ENCODE peak calls at places on chromosomes 5 and 9, in four cellular contexts. Z is HepG2, H is K562, J is H1. A is an unnamed sample.

GRCh38 chr5:143739741-143740140 is 72.2 kb upstream of the HMHB1 start:
- DNase-seq in J (no peak), H (no peak), Z (no peak), A (no peak)

GRCh38 chr5:140251527-140251973 is 51.4 kb downstream of the PFDN1 start:
- DNase-seq in Z (no peak), J (no peak), H (no peak), A (peak)

GRCh38 chr5:92941806-92942205 is 639.2 kb downstream of the NR2F1-AS1 start:
- DNase-seq in J (no peak), Z (no peak), H (no peak), A (no peak)

GRCh38 chr9:89379508-89380115 is 61.3 kb downstream of the SECISBP2 start:
- DNase-seq in H (no peak), Z (no peak), J (no peak), A (no peak)

GRCh38 chr9:36207546-36208012 is 16.9 kb downstream of the CLTA start:
- DNase-seq in J (no peak), H (no peak), Z (peak), A (no peak)

GRCh38 chr5:173669483-173669882 is 53.0 kb upstream of the BOD1 start:
- DNase-seq in H (no peak), J (no peak), Z (no peak), A (no peak)

GRCh38 chr9:12775963-12776774 is 1.3 kb downstream of the LURAP1L start:
- DNase-seq in H (peak), Z (peak), J (peak), A (peak)

GRCh38 chr5:38446029-38446522 is 110.4 kb downstream of the LIFR start:
- DNase-seq in J (no peak), Z (no peak), H (no peak), A (no peak)

GRCh38 chr5:132064738-132065331 is 4.4 kb downstream of the IL3 start:
- DNase-seq in Z (peak), H (peak), J (peak), A (peak)

GRCh38 chr5:155408465-155408864 is 394.9 kb downstream of the KIF4B start:
- DNase-seq in J (no peak), H (no peak), Z (no peak), A (no peak)

GRCh38 chr9:37325778-37326177 is 96.7 kb upstream of the GRHPR start:
- DNase-seq in H (no peak), J (no peak), Z (no peak), A (no peak)

GRCh38 chr9:123131258-123131657 is 97.8 kb downstream of the GPR21 start:
- DNase-seq in H (no peak), Z (peak), J (no peak), A (no peak)

GRCh38 chr9:95610006-95610785 is 93.4 kb upstream of the PTCH1 start:
- DNase-seq in Z (no peak), J (no peak), H (no peak), A (no peak)

GRCh38 chr9:4985376-4986266 is 549 bp downstream of the JAK2 start:
- DNase-seq in J (no peak), H (peak), Z (no peak), A (peak)

GRCh38 chr5:72166070-72166979 is 59.0 kb downstream of the MAP1B start:
- DNase-seq in J (no peak), Z (no peak), H (peak), A (no peak)

GRCh38 chr5:153551537-153552079 is 61.1 kb downstream of the GRIA1 start:
- DNase-seq in H (peak), Z (no peak), J (peak), A (peak)

GRCh38 chr5:83548556-83548955 is 77.0 kb downstream of the VCAN start:
- DNase-seq in H (no peak), J (no peak), Z (no peak), A (no peak)

GRCh38 chr5:21688655-21689054 is 1164.5 kb downstream of the CDH12 start:
- DNase-seq in H (no peak), J (no peak), Z (no peak), A (no peak)

GRCh38 chr9:129569506-129570449 is 51.1 kb downstream of the C9orf50 start:
- DNase-seq in H (peak), J (no peak), Z (peak), A (peak)

GRCh38 chr9:69307446-69308216 is 17.4 kb upstream of the ENTREP1 start:
- DNase-seq in Z (no peak), J (peak), H (no peak), A (no peak)

GRCh38 chr5:132017738-132018625 is 6.5 kb upstream of the ACSL6 start:
- DNase-seq in H (no peak), Z (no peak), J (no peak), A (no peak)

GRCh38 chr5:128984480-128984879 is 19.2 kb downstream of the SLC27A6 start:
- DNase-seq in H (no peak), J (no peak), Z (no peak), A (no peak)

GRCh38 chr5:65623482-65623881 is 651 bp downstream of the TRIM23 start:
- DNase-seq in J (no peak), H (peak), Z (no peak), A (no peak)

GRCh38 chr5:37951946-37952721 is 112.3 kb upstream of the GDNF start:
- DNase-seq in H (no peak), J (no peak), Z (no peak), A (no peak)

GRCh38 chr9:127318651-127319167 is 54.1 kb downstream of the GARNL3 start:
- DNase-seq in J (no peak), Z (no peak), H (no peak), A (no peak)
- TF ChIP-seq FOSL1 in J (no peak), Z (no peak), H (no peak), A (no peak)

GRCh38 chr5:168820776-168821302 is 241.7 kb upstream of the PANK3 start:
- DNase-seq in H (no peak), J (no peak), Z (no peak), A (no peak)

GRCh38 chr5:168822745-168823281 is 243.6 kb upstream of the PANK3 start:
- DNase-seq in Z (no peak), J (no peak), H (no peak), A (no peak)

GRCh38 chr5:168819004-168819626 is 239.9 kb upstream of the PANK3 start:
- DNase-seq in Z (no peak), H (no peak), J (no peak), A (no peak)

GRCh38 chr5:168822248-168822744 is 243.1 kb upstream of the PANK3 start:
- DNase-seq in Z (no peak), H (no peak), J (no peak), A (no peak)

GRCh38 chr5:168818586-168818985 is 239.4 kb upstream of the PANK3 start:
- DNase-seq in H (no peak), J (no peak), Z (no peak), A (no peak)
- TF ChIP-seq FOSL1 in H (no peak), J (no peak), Z (no peak), A (no peak)

GRCh38 chr9:93467062-93467416 is 13.7 kb upstream of the FAM120AOS start:
- DNase-seq in H (peak), Z (peak), J (no peak), A (no peak)

GRCh38 chr9:93468763-93469456 is 15.5 kb upstream of the FAM120AOS start:
- DNase-seq in H (no peak), Z (no peak), J (no peak), A (no peak)

GRCh38 chr9:93466416-93467061 is 13.2 kb upstream of the FAM120AOS start:
- DNase-seq in Z (peak), J (no peak), H (no peak), A (no peak)

GRCh38 chr9:93465853-93466252 is 12.5 kb upstream of the FAM120AOS start:
- DNase-seq in J (no peak), Z (no peak), H (no peak), A (no peak)

GRCh38 chr9:93467462-93467861 is 14.1 kb upstream of the FAM120AOS start:
- DNase-seq in H (no peak), J (no peak), Z (no peak), A (no peak)
- TF ChIP-seq FOSL1 in H (no peak), J (no peak), Z (no peak), A (no peak)

GRCh38 chr5:149664083-149664482 is 66.0 kb upstream of the PPARGC1B start:
- DNase-seq in J (no peak), Z (no peak), H (no peak), A (no peak)
- TF ChIP-seq FOSL1 in J (no peak), Z (no peak), H (no peak), A (no peak)

GRCh38 chr5:98735806-98736507 is 37.5 kb upstream of the RGMB start:
- DNase-seq in H (no peak), Z (no peak), J (no peak), A (no peak)
- TF ChIP-seq FOSL1 in H (no peak), Z (no peak), J (no peak), A (no peak)